ENCODE peak calls at places on chromosomes 2 and 18, in five cellular contexts. One of them, this sample, is unnamed.

GRCh38 chr18:62555135-62555534 is 32.3 kb downstream of the ZCCHC2 start:
- DNase-seq in CD8-positive, alpha-beta T cell: no peak
- DNase-seq in transverse colon: no peak
- DNase-seq in neural crest cell: no peak
- DNase-seq in GM13976: no peak
- DNase-seq in this sample: no peak

GRCh38 chr2:42359894-42360483 is 1.0 kb downstream of the COX7A2L start:
- DNase-seq in CD8-positive, alpha-beta T cell: peak
- DNase-seq in transverse colon: no peak
- DNase-seq in neural crest cell: no peak
- DNase-seq in GM13976: no peak
- DNase-seq in this sample: peak

GRCh38 chr2:86045541-86045940 is 60.1 kb downstream of the POLR1A start:
- DNase-seq in CD8-positive, alpha-beta T cell: no peak
- DNase-seq in transverse colon: no peak
- DNase-seq in neural crest cell: no peak
- DNase-seq in GM13976: no peak
- DNase-seq in this sample: no peak

GRCh38 chr2:34547340-34547739 is 948.2 kb upstream of the FAM98A start:
- DNase-seq in CD8-positive, alpha-beta T cell: no peak
- DNase-seq in transverse colon: no peak
- DNase-seq in neural crest cell: no peak
- DNase-seq in GM13976: no peak
- DNase-seq in this sample: no peak

GRCh38 chr2:168632733-168633132 is 169.7 kb upstream of the NOSTRIN start:
- DNase-seq in CD8-positive, alpha-beta T cell: no peak
- DNase-seq in transverse colon: no peak
- DNase-seq in neural crest cell: no peak
- DNase-seq in GM13976: no peak
- DNase-seq in this sample: no peak

GRCh38 chr2:185896090-185896693 is 157.6 kb downstream of the FSIP2 start:
- DNase-seq in CD8-positive, alpha-beta T cell: no peak
- DNase-seq in transverse colon: no peak
- DNase-seq in neural crest cell: no peak
- DNase-seq in GM13976: no peak
- DNase-seq in this sample: no peak

GRCh38 chr2:143955416-143956075 is 564.4 kb downstream of the ZEB2 start:
- DNase-seq in CD8-positive, alpha-beta T cell: no peak
- DNase-seq in transverse colon: no peak
- DNase-seq in neural crest cell: no peak
- DNase-seq in GM13976: no peak
- DNase-seq in this sample: no peak

GRCh38 chr2:223993634-223994232 is 36.5 kb downstream of the MRPL44 start:
- DNase-seq in CD8-positive, alpha-beta T cell: peak
- DNase-seq in transverse colon: peak
- DNase-seq in neural crest cell: peak
- DNase-seq in GM13976: peak
- DNase-seq in this sample: peak

GRCh38 chr2:43568226-43568625 is 27.6 kb downstream of the THADA start:
- DNase-seq in CD8-positive, alpha-beta T cell: no peak
- DNase-seq in transverse colon: no peak
- DNase-seq in neural crest cell: no peak
- DNase-seq in GM13976: no peak
- DNase-seq in this sample: no peak

DNA sequence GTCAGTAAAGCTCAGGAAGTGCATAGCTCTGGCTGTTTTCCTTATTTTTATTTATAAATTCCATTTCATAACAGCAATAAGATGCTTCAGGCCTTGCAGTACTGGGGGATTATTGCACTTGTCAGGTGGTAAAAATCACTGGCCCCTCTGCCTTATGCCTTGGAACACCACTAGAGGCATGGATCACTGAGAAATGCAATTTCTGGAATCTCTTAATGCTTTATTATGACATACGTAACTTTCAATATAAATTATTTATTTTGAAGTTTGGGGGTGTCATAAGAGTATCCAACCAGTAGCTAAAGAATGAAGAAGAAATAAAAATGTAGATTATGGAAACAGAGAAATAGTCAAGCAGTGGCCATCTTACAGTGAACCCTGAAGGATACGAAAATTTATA is 183.1 kb downstream of the FIGN start:
- DNase-seq in CD8-positive, alpha-beta T cell: no peak
- DNase-seq in transverse colon: no peak
- DNase-seq in neural crest cell: no peak
- DNase-seq in GM13976: no peak
- DNase-seq in this sample: no peak
- TF ChIP-seq CTCF in CD8-positive, alpha-beta T cell: no peak
- TF ChIP-seq CTCF in transverse colon: no peak
- TF ChIP-seq CTCF in neural crest cell: no peak
- TF ChIP-seq CTCF in GM13976: no peak
- TF ChIP-seq CTCF in this sample: no peak

GRCh38 chr2:237614151-237614720 is 13.2 kb upstream of the LRRFIP1 start:
- DNase-seq in CD8-positive, alpha-beta T cell: no peak
- DNase-seq in transverse colon: no peak
- DNase-seq in neural crest cell: no peak
- DNase-seq in GM13976: no peak
- DNase-seq in this sample: no peak
- TF ChIP-seq CTCF in CD8-positive, alpha-beta T cell: no peak
- TF ChIP-seq CTCF in transverse colon: no peak
- TF ChIP-seq CTCF in neural crest cell: peak
- TF ChIP-seq CTCF in GM13976: no peak
- TF ChIP-seq CTCF in this sample: no peak

DNA sequence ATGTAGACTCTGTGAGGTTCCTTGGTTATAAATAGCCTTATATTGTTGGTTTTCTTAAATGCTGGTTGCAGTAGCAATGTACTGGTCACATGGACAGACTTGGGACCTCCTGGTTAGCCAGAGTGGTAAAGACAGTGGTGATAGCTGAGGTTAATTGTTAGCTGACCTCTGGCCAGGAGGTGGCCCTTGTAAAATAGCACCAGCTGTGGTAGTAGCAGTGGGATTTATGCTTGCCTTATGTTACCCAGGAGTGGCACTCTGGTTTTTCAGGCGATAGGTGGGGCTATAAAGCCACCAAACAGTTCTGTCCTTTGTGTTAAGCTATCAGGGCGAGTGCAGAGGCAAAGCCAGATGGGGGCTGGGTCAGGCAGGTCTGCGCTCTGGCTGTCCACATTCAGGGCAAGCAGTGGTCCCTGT is 94.8 kb upstream of the SRD5A2 start:
- DNase-seq in CD8-positive, alpha-beta T cell: no peak
- DNase-seq in transverse colon: no peak
- DNase-seq in neural crest cell: peak
- DNase-seq in GM13976: no peak
- DNase-seq in this sample: no peak
- TF ChIP-seq CTCF in CD8-positive, alpha-beta T cell: no peak
- TF ChIP-seq CTCF in transverse colon: no peak
- TF ChIP-seq CTCF in neural crest cell: peak
- TF ChIP-seq CTCF in GM13976: peak
- TF ChIP-seq CTCF in this sample: no peak

GRCh38 chr2:182592691-182593393 is 123.2 kb upstream of the DNAJC10 start:
- DNase-seq in CD8-positive, alpha-beta T cell: no peak
- DNase-seq in transverse colon: no peak
- DNase-seq in neural crest cell: no peak
- DNase-seq in GM13976: no peak
- DNase-seq in this sample: no peak
- TF ChIP-seq CTCF in CD8-positive, alpha-beta T cell: no peak
- TF ChIP-seq CTCF in transverse colon: no peak
- TF ChIP-seq CTCF in neural crest cell: no peak
- TF ChIP-seq CTCF in GM13976: no peak
- TF ChIP-seq CTCF in this sample: no peak

DNA sequence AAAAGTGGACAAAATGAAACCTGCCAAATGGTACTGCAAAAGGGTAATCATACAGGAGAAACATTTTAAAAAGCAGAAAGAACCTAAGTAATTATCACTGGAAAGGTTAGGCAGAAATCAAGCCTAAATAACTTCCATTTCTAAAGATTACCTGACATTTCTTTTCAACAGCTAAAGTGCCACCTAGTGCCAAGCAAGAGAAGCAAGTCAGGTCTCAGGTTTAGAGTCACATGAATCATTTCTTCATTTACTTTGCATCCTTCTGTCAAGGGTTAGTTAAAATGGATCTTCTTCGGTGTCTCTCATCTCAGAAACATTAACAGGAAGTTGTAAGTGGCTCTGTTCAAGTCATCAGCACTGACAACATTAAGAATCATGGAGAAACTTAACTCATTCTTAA is 90.3 kb downstream of the AKAIN1 start:
- DNase-seq in CD8-positive, alpha-beta T cell: no peak
- DNase-seq in transverse colon: no peak
- DNase-seq in neural crest cell: no peak
- DNase-seq in GM13976: no peak
- DNase-seq in this sample: no peak
- TF ChIP-seq CTCF in CD8-positive, alpha-beta T cell: no peak
- TF ChIP-seq CTCF in transverse colon: peak
- TF ChIP-seq CTCF in neural crest cell: no peak
- TF ChIP-seq CTCF in GM13976: no peak
- TF ChIP-seq CTCF in this sample: no peak

GRCh38 chr2:61283443-61284160 is 121.6 kb downstream of the C2orf74 start:
- DNase-seq in CD8-positive, alpha-beta T cell: no peak
- DNase-seq in transverse colon: no peak
- DNase-seq in neural crest cell: no peak
- DNase-seq in GM13976: no peak
- DNase-seq in this sample: no peak
- TF ChIP-seq CTCF in CD8-positive, alpha-beta T cell: no peak
- TF ChIP-seq CTCF in transverse colon: no peak
- TF ChIP-seq CTCF in neural crest cell: no peak
- TF ChIP-seq CTCF in GM13976: no peak
- TF ChIP-seq CTCF in this sample: no peak

GRCh38 chr2:216696321-216696720 is 972 bp upstream of the IGFBP5 start:
- DNase-seq in CD8-positive, alpha-beta T cell: no peak
- DNase-seq in transverse colon: no peak
- DNase-seq in neural crest cell: no peak
- DNase-seq in GM13976: no peak
- DNase-seq in this sample: no peak

GRCh38 chr2:216694826-216695217 is 527 bp downstream of the IGFBP5 start:
- DNase-seq in CD8-positive, alpha-beta T cell: no peak
- DNase-seq in transverse colon: no peak
- DNase-seq in neural crest cell: no peak
- DNase-seq in GM13976: no peak
- DNase-seq in this sample: no peak

GRCh38 chr2:216694201-216694825 is 1.0 kb downstream of the IGFBP5 start:
- DNase-seq in CD8-positive, alpha-beta T cell: peak
- DNase-seq in transverse colon: peak
- DNase-seq in neural crest cell: peak
- DNase-seq in GM13976: no peak
- DNase-seq in this sample: no peak

GRCh38 chr2:216696751-216697560 is 1.6 kb upstream of the IGFBP5 start:
- DNase-seq in CD8-positive, alpha-beta T cell: no peak
- DNase-seq in transverse colon: no peak
- DNase-seq in neural crest cell: no peak
- DNase-seq in GM13976: no peak
- DNase-seq in this sample: no peak

GRCh38 chr2:216695401-216695821 is at the start of gene IGFBP5:
- DNase-seq in CD8-positive, alpha-beta T cell: no peak
- DNase-seq in transverse colon: peak
- DNase-seq in neural crest cell: peak
- DNase-seq in GM13976: no peak
- DNase-seq in this sample: no peak
- TF ChIP-seq CTCF in CD8-positive, alpha-beta T cell: no peak
- TF ChIP-seq CTCF in transverse colon: no peak
- TF ChIP-seq CTCF in neural crest cell: peak
- TF ChIP-seq CTCF in GM13976: no peak
- TF ChIP-seq CTCF in this sample: no peak

DNA sequence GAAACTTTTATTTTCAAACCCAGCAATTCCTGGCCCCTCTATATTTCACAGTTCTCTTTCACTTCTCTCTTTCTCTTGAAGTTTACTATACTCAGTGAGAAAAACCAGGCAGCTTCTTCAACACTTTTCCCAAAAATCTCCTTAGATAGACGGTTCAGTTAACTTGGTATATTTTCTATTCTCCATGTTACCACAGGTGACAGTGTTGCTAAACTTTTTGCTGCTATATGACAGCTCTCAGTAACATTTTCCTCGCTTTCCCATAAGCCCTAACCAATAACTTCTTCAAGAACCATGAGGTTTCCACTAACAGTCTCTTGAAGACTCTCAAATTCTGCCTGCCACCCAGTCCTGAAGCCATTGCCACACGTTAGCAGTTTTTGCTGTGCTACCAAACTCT is 45.8 kb downstream of the CYBRD1 start:
- DNase-seq in CD8-positive, alpha-beta T cell: no peak
- DNase-seq in transverse colon: no peak
- DNase-seq in neural crest cell: no peak
- DNase-seq in GM13976: no peak
- DNase-seq in this sample: no peak
- TF ChIP-seq CTCF in CD8-positive, alpha-beta T cell: no peak
- TF ChIP-seq CTCF in transverse colon: no peak
- TF ChIP-seq CTCF in neural crest cell: no peak
- TF ChIP-seq CTCF in GM13976: no peak
- TF ChIP-seq CTCF in this sample: no peak

GRCh38 chr2:238143239-238143951 is 4.9 kb downstream of the KLHL30 start:
- DNase-seq in CD8-positive, alpha-beta T cell: no peak
- DNase-seq in transverse colon: no peak
- DNase-seq in neural crest cell: no peak
- DNase-seq in GM13976: no peak
- DNase-seq in this sample: no peak

GRCh38 chr2:238144262-238144661 is 5.8 kb downstream of the KLHL30 start:
- DNase-seq in CD8-positive, alpha-beta T cell: no peak
- DNase-seq in transverse colon: no peak
- DNase-seq in neural crest cell: no peak
- DNase-seq in GM13976: no peak
- DNase-seq in this sample: no peak

GRCh38 chr2:238140721-238141540 is 2.5 kb downstream of the KLHL30 start:
- DNase-seq in CD8-positive, alpha-beta T cell: no peak
- DNase-seq in transverse colon: no peak
- DNase-seq in neural crest cell: no peak
- DNase-seq in GM13976: no peak
- DNase-seq in this sample: no peak

GRCh38 chr2:238141541-238142318 is 3.3 kb downstream of the KLHL30 start:
- DNase-seq in CD8-positive, alpha-beta T cell: no peak
- DNase-seq in transverse colon: peak
- DNase-seq in neural crest cell: no peak
- DNase-seq in GM13976: no peak
- DNase-seq in this sample: no peak

GRCh38 chr2:238142382-238143205 is 4.1 kb downstream of the KLHL30 start:
- DNase-seq in CD8-positive, alpha-beta T cell: no peak
- DNase-seq in transverse colon: no peak
- DNase-seq in neural crest cell: no peak
- DNase-seq in GM13976: no peak
- DNase-seq in this sample: no peak
- TF ChIP-seq CTCF in CD8-positive, alpha-beta T cell: no peak
- TF ChIP-seq CTCF in transverse colon: no peak
- TF ChIP-seq CTCF in neural crest cell: no peak
- TF ChIP-seq CTCF in GM13976: no peak
- TF ChIP-seq CTCF in this sample: no peak

This sample was measured in natural killer cell.